ENCODE peak calls at places on chromosomes 5 and 9, in five cellular contexts. D is heart right ventricle, Q is body of pancreas, J is GM23338, K is fibroblast of lung. G is an unnamed sample.

GRCh38 chr9:14315754-14316573 is 2.0 kb upstream of the NFIB start:
- DNase-seq in D (no peak), Q (no peak), J (peak), K (peak), G (peak)

GRCh38 chr9:36718612-36719011 is 145.9 kb downstream of the MELK start:
- DNase-seq in D (no peak), Q (no peak), J (no peak), K (no peak), G (no peak)

GRCh38 chr9:106784076-106784475 is 78.9 kb upstream of the ZNF462 start:
- DNase-seq in D (no peak), Q (no peak), J (no peak), K (peak), G (no peak)

GRCh38 chr9:105647595-105648349 is 14.5 kb upstream of the TAL2 start:
- DNase-seq in D (no peak), Q (no peak), J (peak), K (peak), G (no peak)

GRCh38 chr5:63249960-63250359 is 671.3 kb downstream of the LRRC70 start:
- DNase-seq in D (no peak), Q (no peak), J (no peak), K (no peak), G (no peak)

GRCh38 chr5:11903614-11904269 is 504 bp downstream of the CTNND2 start:
- DNase-seq in D (no peak), Q (peak), J (peak), K (peak), G (no peak)

GRCh38 chr9:613771-614347 is 227.6 kb upstream of the DMRT1 start:
- DNase-seq in D (peak), Q (peak), J (peak), K (peak), G (peak)

GRCh38 chr9:18405240-18405639 is 68.7 kb upstream of the ADAMTSL1 start:
- DNase-seq in D (no peak), Q (no peak), J (no peak), K (peak), G (no peak)

GRCh38 chr5:3092664-3093063 is 341.2 kb upstream of the IRX2 start:
- DNase-seq in D (no peak), Q (no peak), J (no peak), K (no peak), G (no peak)

GRCh38 chr5:77563475-77563874 is 71.4 kb upstream of the WDR41 start:
- DNase-seq in D (no peak), Q (no peak), J (no peak), K (no peak), G (no peak)

GRCh38 chr5:152237531-152237930 is 167.5 kb downstream of the NMUR2 start:
- DNase-seq in D (no peak), Q (no peak), J (no peak), K (no peak), G (no peak)

GRCh38 chr9:121774715-121775613 is 123.5 kb downstream of the DAB2IP start:
- DNase-seq in D (peak), Q (no peak), J (no peak), K (no peak), G (no peak)

GRCh38 chr9:88781500-88782391 is 209.5 kb upstream of the S1PR3 start:
- DNase-seq in D (peak), Q (no peak), J (peak), K (peak), G (no peak)

GRCh38 chr9:92961627-92962302 is 14.4 kb downstream of the FGD3 start:
- DNase-seq in D (no peak), Q (no peak), J (no peak), K (no peak), G (no peak)

GRCh38 chr9:74639112-74639511 is 142.0 kb downstream of the RORB start:
- DNase-seq in D (no peak), Q (no peak), J (no peak), K (no peak), G (no peak)

GRCh38 chr5:73446631-73447233 is 1.8 kb downstream of the FOXD1 start:
- DNase-seq in D (no peak), Q (no peak), J (peak), K (no peak), G (no peak)

GRCh38 chr9:107881625-107882300 is 392.2 kb upstream of the KLF4 start:
- DNase-seq in D (no peak), Q (no peak), J (no peak), K (peak), G (no peak)

GRCh38 chr5:137286025-137286610 is 213.0 kb downstream of the SPOCK1 start:
- DNase-seq in D (no peak), Q (no peak), J (no peak), K (peak), G (no peak)

GRCh38 chr9:116585204-116585603 is 101.9 kb upstream of the TRIM32 start:
- DNase-seq in D (no peak), Q (no peak), J (no peak), K (no peak), G (no peak)

GRCh38 chr9:116153765-116154333 is at the start of gene PAPPA:
- DNase-seq in D (no peak), Q (no peak), J (peak), K (no peak), G (no peak)

GRCh38 chr9:130243015-130243881 is 22.3 kb upstream of the HMCN2 start:
- DNase-seq in D (peak), Q (peak), J (peak), K (no peak), G (peak)

DNA sequence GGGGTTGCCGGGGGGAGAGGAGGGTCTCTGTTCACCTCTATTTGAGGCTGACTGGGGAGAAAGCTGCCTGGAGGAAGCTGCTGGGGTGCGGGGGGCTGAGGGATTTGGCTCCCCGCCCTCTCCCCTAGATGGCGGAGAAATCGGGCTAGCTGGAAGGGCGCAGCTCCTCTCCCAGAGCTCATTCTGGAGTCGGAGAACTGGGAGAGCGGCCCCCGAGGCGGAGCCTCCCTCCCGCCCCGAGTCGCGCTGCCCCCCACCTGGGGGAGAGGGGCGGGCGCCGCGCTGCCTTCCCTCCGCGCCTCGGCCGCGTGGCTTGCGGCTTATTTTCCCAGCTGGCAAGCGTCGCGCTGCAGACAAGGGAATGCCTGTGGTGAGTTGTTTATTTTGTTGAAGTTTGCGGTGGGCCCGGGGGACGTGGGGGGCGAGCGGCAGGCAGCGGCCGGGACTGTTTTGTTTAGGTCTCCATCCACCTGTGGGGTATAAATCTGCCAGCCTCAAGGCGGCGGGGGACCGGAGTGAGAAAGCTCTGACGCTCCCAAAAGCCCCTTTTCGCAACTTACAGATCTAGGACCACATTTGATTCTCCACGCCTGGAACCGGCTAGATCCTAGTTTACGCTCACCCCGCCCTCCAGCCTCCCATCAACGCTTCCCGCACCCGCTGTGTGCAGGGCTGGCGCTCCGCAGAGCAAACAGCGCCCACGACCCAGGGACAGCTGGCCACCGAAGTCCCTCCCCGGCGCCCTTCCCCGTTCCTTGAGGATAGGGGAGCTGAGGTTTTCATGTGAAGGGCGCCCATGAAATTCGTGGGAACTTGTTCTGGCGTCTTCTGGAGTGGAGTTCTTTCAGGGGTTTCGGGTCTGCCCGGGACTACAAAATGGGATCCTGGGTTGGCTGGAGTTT is 4.0 kb upstream of the RGMB start:
- DNase-seq in D (peak), Q (peak), J (peak), K (peak), G (peak)
- TF ChIP-seq CTCF in D (peak), Q (no peak), J (no peak), K (peak), G (peak)

GRCh38 chr5:171495122-171495700 is 75.8 kb downstream of the FGF18 start:
- DNase-seq in D (peak), Q (no peak), J (peak), K (peak), G (no peak)
- H3K4me3 ChIP-seq in D (no peak), Q (no peak), J (peak), K (no peak), G (no peak)

DNA sequence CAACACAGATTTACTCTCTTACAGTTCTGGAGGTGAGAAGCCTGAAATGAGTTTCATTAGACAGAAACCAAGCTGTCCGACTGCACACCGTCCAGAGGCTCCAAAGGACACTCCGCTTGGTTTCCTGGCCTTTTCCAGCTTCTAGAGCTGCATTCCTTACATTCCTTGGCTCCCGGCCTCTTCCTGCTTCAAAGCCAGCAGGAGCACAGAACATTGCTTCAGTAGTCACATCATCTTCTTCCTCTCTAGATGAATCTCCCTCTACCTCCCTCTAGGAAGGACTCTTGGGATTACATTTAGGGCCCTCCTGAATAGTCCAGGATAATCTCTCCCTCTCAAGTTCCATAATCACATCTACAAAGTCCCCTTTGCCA is 213.3 kb downstream of the CDK5RAP2 start:
- DNase-seq in D (no peak), Q (peak), J (peak), K (peak), G (no peak)
- TF ChIP-seq CTCF in D (no peak), Q (peak), J (peak), K (peak), G (no peak)

GRCh38 chr5:88503065-88503394 is 234.4 kb upstream of the TMEM161B start:
- DNase-seq in D (no peak), Q (no peak), J (no peak), K (peak), G (no peak)
- H3K4me3 ChIP-seq in D (peak), Q (no peak), J (no peak), K (peak), G (peak)

GRCh38 chr9:4298255-4299005 is 1.4 kb downstream of the GLIS3 start:
- DNase-seq in D (peak), Q (peak), J (peak), K (peak), G (peak)

GRCh38 chr9:4297151-4297794 is 2.6 kb downstream of the GLIS3 start:
- DNase-seq in D (peak), Q (peak), J (peak), K (peak), G (peak)

GRCh38 chr9:4295160-4295559 is 4.7 kb downstream of the GLIS3 start:
- DNase-seq in D (no peak), Q (no peak), J (no peak), K (no peak), G (no peak)

GRCh38 chr9:4297795-4298254 is 2.0 kb downstream of the GLIS3 start:
- DNase-seq in D (peak), Q (peak), J (peak), K (peak), G (peak)

GRCh38 chr9:4296217-4296616 is 3.7 kb downstream of the GLIS3 start:
- DNase-seq in D (no peak), Q (no peak), J (no peak), K (no peak), G (no peak)
- TF ChIP-seq CTCF in D (no peak), Q (no peak), J (no peak), K (no peak), G (no peak)